ENCODE peak calls at places on chromosomes 2 and 18, in six cellular contexts. P, I, F, B, G and W are unnamed samples.

GRCh38 chr18:10950876-10951630 is 198.3 kb downstream of the PIEZO2 start:
- DNase-seq in G (no peak), I (no peak), B (no peak), F (no peak), P (no peak), W (no peak)

GRCh38 chr2:137924019-137924418 is 40.3 kb upstream of the HNMT start:
- DNase-seq in B (no peak), P (no peak), I (no peak), G (no peak), F (no peak), W (no peak)

GRCh38 chr2:17976871-17977746 is 98.6 kb downstream of the KCNS3 start:
- DNase-seq in I (peak; percentile 96), F (no peak), P (no peak), B (no peak), G (no peak), W (no peak)

GRCh38 chr18:1350931-1351450 is 446.3 kb downstream of the ADCYAP1 start:
- DNase-seq in I (no peak), P (no peak), B (no peak), G (no peak), F (no peak), W (no peak)

GRCh38 chr2:3617198-3617890 is 22.4 kb downstream of the COLEC11 start:
- DNase-seq in B (peak; percentile 6), I (no peak), G (no peak), F (peak; percentile 20), P (peak; percentile 9), W (no peak)

GRCh38 chr2:62187246-62187645 is 8.7 kb upstream of the B3GNT2 start:
- DNase-seq in G (no peak), P (no peak), B (no peak), I (no peak), F (no peak), W (no peak)

GRCh38 chr18:63098014-63098981 is 221.3 kb downstream of the BCL2 start:
- DNase-seq in P (peak; percentile 68), G (no peak), F (no peak), B (no peak), I (no peak), W (no peak)

GRCh38 chr2:190637331-190637734 is 11.6 kb upstream of the NAB1 start:
- DNase-seq in B (no peak), F (no peak), P (no peak), I (no peak), G (no peak), W (no peak)

GRCh38 chr2:223576873-223577272 is 25.3 kb downstream of the SCG2 start:
- DNase-seq in P (no peak), I (peak; percentile 41), G (no peak), B (no peak), F (no peak), W (no peak)

GRCh38 chr2:205769494-205769848 is 87.2 kb downstream of the NRP2 start:
- DNase-seq in P (no peak), I (no peak), G (no peak), F (no peak), B (no peak), W (no peak)

GRCh38 chr18:7902399-7902839 is 335.3 kb downstream of the PTPRM start:
- DNase-seq in B (no peak), F (no peak), G (no peak), P (peak; percentile 57), I (no peak), W (no peak)

GRCh38 chr18:58611471-58612131 is 17.3 kb downstream of the ALPK2 start:
- DNase-seq in F (no peak), I (peak; percentile 84), B (no peak), P (no peak), G (peak; percentile 61), W (no peak)

GRCh38 chr2:186181625-186182024 is 304.4 kb upstream of the ZC3H15 start:
- DNase-seq in B (no peak), F (no peak), P (no peak), I (no peak), G (no peak), W (no peak)

GRCh38 chr18:29873211-29873610 is 1169.3 kb downstream of the DSC3 start:
- DNase-seq in F (no peak), I (no peak), G (no peak), P (no peak), B (no peak), W (no peak)

GRCh38 chr18:58541789-58542425 is 87.0 kb downstream of the ALPK2 start:
- DNase-seq in B (no peak), G (no peak), F (no peak), I (peak; percentile 99), P (no peak), W (no peak)

GRCh38 chr2:152950125-152950524 is 231.7 kb downstream of the ARL6IP6 start:
- DNase-seq in P (no peak), F (no peak), I (no peak), B (no peak), G (no peak), W (no peak)

GRCh38 chr2:219643084-219643473 is 15.6 kb downstream of the SLC4A3 start:
- DNase-seq in F (no peak), I (no peak), P (peak; percentile 41), B (no peak), G (peak; percentile 24), W (no peak)

GRCh38 chr2:175844169-175844568 is 157.9 kb downstream of the LNPK start:
- DNase-seq in P (no peak), G (no peak), I (peak; percentile 73), B (no peak), F (no peak), W (no peak)

GRCh38 chr2:81481242-81481993 is 1176.9 kb upstream of the LRRTM1 start:
- DNase-seq in G (peak; percentile 39), P (no peak), I (no peak), F (peak; percentile 49), B (peak; percentile 38), W (no peak)

GRCh38 chr2:126399001-126399400 is 257.0 kb upstream of the GYPC start:
- DNase-seq in F (no peak), P (no peak), I (no peak), G (no peak), B (no peak), W (no peak)

GRCh38 chr2:228401065-228401912 is 219.8 kb upstream of the SPHKAP start:
- DNase-seq in B (no peak), G (no peak), I (no peak), P (no peak), F (no peak), W (no peak)

GRCh38 chr2:218780851-218781690 is 876 bp upstream of the CYP27A1 start:
- DNase-seq in I (peak; percentile 39), F (no peak), P (no peak), G (no peak), B (no peak), W (no peak)

GRCh38 chr18:10057808-10058791 is 144.3 kb downstream of the VAPA start:
- DNase-seq in G (no peak), I (peak; percentile 96), P (no peak), F (no peak), B (no peak), W (no peak)

GRCh38 chr2:46914578-46915230 is 902 bp downstream of the MCFD2 start:
- DNase-seq in B (no peak), I (no peak), F (no peak), G (no peak), P (no peak), W (no peak)

GRCh38 chr2:62660087-62660486 is 45.4 kb upstream of the EHBP1 start:
- DNase-seq in I (no peak), P (no peak), G (no peak), F (no peak), B (no peak), W (no peak)

GRCh38 chr2:30688956-30689401 is 118.3 kb downstream of the CAPN13 start:
- DNase-seq in B (no peak), G (no peak), I (peak; percentile 5), P (no peak), F (peak; percentile 46), W (no peak)

GRCh38 chr2:192195548-192196418 is 1.1 kb upstream of the TMEFF2 start:
- DNase-seq in P (no peak), I (no peak), F (peak; percentile 60), B (peak; percentile 33), G (peak; percentile 76), W (peak; percentile 0)

GRCh38 chr2:168564641-168565040 is 108.6 kb downstream of the CERS6 start:
- DNase-seq in F (no peak), P (no peak), B (no peak), I (no peak), G (no peak), W (no peak)

GRCh38 chr2:236840215-236840614 is 245.5 kb upstream of the COPS8 start:
- DNase-seq in I (no peak), G (no peak), P (no peak), B (no peak), F (no peak), W (no peak)

GRCh38 chr2:144449028-144449406 is 70.9 kb downstream of the ZEB2 start:
- DNase-seq in P (no peak), F (no peak), I (no peak), G (peak; percentile 77), B (no peak), W (no peak)

GRCh38 chr2:196205891-196206408 is 34.6 kb upstream of the STK17B start:
- DNase-seq in I (no peak), P (no peak), B (no peak), F (no peak), G (no peak), W (no peak)

DNA sequence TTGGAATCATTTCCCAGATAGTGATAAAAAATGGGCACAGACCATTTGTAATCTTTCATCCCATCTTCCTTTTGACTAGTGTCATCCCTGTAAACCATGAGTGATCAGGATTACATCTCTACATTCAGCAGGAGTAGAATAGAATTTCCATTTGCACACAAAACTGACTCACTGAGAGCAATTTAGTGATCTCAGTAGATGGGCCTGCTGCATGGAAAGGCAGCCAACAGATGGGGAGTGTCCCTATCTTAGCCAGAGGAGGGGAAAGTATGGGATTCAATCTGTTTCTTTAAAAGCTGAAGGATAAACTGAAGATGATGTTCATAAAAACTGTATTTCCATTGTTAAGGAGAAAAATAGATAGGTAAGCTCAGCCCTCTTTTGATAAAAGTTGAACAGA is 441.7 kb downstream of the ZNF521 start:
- DNase-seq in I (no peak), P (no peak), F (no peak), B (no peak), G (no peak), W (no peak)
- H3K9me3 ChIP-seq in I (no peaks in the 10 kb centered on the region), P (no peaks in the 10 kb centered on the region), F (no peaks in the 10 kb centered on the region), B (no peaks in the 10 kb centered on the region), G (no peaks in the 10 kb centered on the region), W (no peaks in the 10 kb centered on the region)

GRCh38 chr2:22817197-22817596 is 567.8 kb upstream of the KLHL29 start:
- DNase-seq in G (no peak), P (no peak), B (no peak), F (no peak), I (peak; percentile 54), W (no peak)
- H3K9me3 ChIP-seq in G (no peaks in the 10 kb centered on the region), P (no peaks in the 10 kb centered on the region), B (no peaks in the 10 kb centered on the region), F (no peaks in the 10 kb centered on the region), I (no peaks in the 10 kb centered on the region), W (no peaks in the 10 kb centered on the region)

DNA sequence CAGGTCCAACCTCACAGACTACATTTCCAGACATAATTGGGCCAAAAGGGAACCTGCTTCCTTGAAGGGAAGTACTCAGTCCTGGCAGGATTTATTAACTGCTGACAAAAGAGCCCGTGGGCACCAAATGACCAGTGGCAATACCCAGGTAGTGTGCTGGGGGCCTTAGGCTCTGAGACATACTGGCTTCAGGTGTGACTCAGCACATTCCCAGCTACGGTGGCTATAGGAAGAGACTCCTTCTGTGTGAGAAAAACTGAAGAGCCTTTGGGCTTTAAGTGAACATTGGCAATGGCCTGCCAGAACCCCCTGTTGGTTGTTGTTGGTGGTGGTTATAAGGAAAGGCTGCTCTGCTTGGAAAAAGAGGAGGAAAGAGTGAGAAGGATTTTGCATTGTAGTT is 401.8 kb downstream of the KCNJ3 start:
- DNase-seq in B (no peak), G (peak; percentile 42), F (no peak), P (no peak), I (peak; percentile 35), W (no peak)
- H3K9me3 ChIP-seq in B (peaks cover 9% of the 10 kb centered on the region), G (no peaks in the 10 kb centered on the region), F (no peaks in the 10 kb centered on the region), P (no peaks in the 10 kb centered on the region), I (no peaks in the 10 kb centered on the region), W (no peaks in the 10 kb centered on the region)

GRCh38 chr2:240269380-240269779 is 128.9 kb upstream of the OTOS start:
- DNase-seq in P (no peak), I (no peak), F (no peak), G (no peak), B (no peak), W (no peak)
- H3K9me3 ChIP-seq in P (no peaks in the 10 kb centered on the region), I (peaks cover 13% of the 10 kb centered on the region), F (no peaks in the 10 kb centered on the region), G (no peaks in the 10 kb centered on the region), B (peaks cover 10% of the 10 kb centered on the region), W (peaks cover 13% of the 10 kb centered on the region)